ENCODE peak calls at places on chromosomes 1 and 21, in five cellular contexts. X is NT2/D1, Y is HEK293T, K is H1, A is HepG2. U is an unnamed sample.

GRCh38 chr1:197465528-197466205 is 197.6 kb downstream of the CRB1 start:
- DNase-seq in X (no peak), Y (no peak), K (no peak), A (no peak), U (no peak)

GRCh38 chr1:66386712-66387111 is 147.2 kb upstream of the SGIP1 start:
- DNase-seq in X (no peak), Y (no peak), K (no peak), A (no peak), U (no peak)

GRCh38 chr1:18530567-18531502 is 50.1 kb downstream of the KLHDC7A start:
- DNase-seq in X (no peak), Y (no peak), K (no peak), A (peak; percentile 21), U (no peak)

GRCh38 chr1:224733021-224733911 is 117.1 kb downstream of the CNIH3 start:
- DNase-seq in X (no peak), Y (no peak), K (no peak), A (peak; percentile 9), U (peak; percentile 89)

GRCh38 chr1:39110325-39110851 is 84.2 kb downstream of the NDUFS5 start:
- DNase-seq in X (no peak), Y (no peak), K (no peak), A (no peak), U (no peak)

GRCh38 chr1:4512622-4513021 is 141.8 kb upstream of the AJAP1 start:
- DNase-seq in X (no peak), Y (no peak), K (no peak), A (no peak), U (no peak)

GRCh38 chr1:153538315-153538821 is 2.4 kb downstream of the S100A5 start:
- DNase-seq in X (peak; percentile 65), Y (peak; percentile 54), K (no peak), A (peak; percentile 50), U (no peak)

GRCh38 chr1:91161749-91162148 is 139.9 kb upstream of the ZNF644 start:
- DNase-seq in X (no peak), Y (no peak), K (no peak), A (no peak), U (no peak)

GRCh38 chr1:208544794-208545193 is 300.6 kb upstream of the PLXNA2 start:
- DNase-seq in X (no peak), Y (no peak), K (no peak), A (no peak), U (peak; percentile 4)

GRCh38 chr1:244239261-244239770 is 188.2 kb downstream of the ZBTB18 start:
- DNase-seq in X (no peak), Y (no peak), K (no peak), A (no peak), U (peak; percentile 16)

GRCh38 chr21:44306926-44307687 is 7.3 kb downstream of the PFKL start:
- DNase-seq in X (no peak), Y (no peak), K (no peak), A (no peak), U (no peak)

GRCh38 chr1:8016244-8017241 is 9.6 kb downstream of the ERRFI1 start:
- DNase-seq in X (no peak), Y (no peak), K (no peak), A (no peak), U (no peak)

GRCh38 chr1:22773981-22774471 is 63.4 kb downstream of the EPHB2 start:
- DNase-seq in X (no peak), Y (no peak), K (no peak), A (no peak), U (no peak)

GRCh38 chr1:52691856-52692255 is 6.3 kb downstream of the COA7 start:
- DNase-seq in X (no peak), Y (no peak), K (no peak), A (no peak), U (no peak)

GRCh38 chr1:70221241-70222077 is at the start of gene SRSF11:
- DNase-seq in X (peak; percentile 93), Y (peak; percentile 98), K (peak; percentile 73), A (peak; percentile 85), U (peak; percentile 79)

GRCh38 chr1:32998009-32998555 is 33.5 kb upstream of the RNF19B start:
- DNase-seq in X (no peak), Y (no peak), K (no peak), A (no peak), U (no peak)

GRCh38 chr1:193730017-193730416 is 543.6 kb upstream of the B3GALT2 start:
- DNase-seq in X (no peak), Y (no peak), K (no peak), A (no peak), U (no peak)

GRCh38 chr1:53047737-53048344 is 14.2 kb upstream of the PODN start:
- DNase-seq in X (no peak), Y (no peak), K (no peak), A (peak; percentile 6), U (peak; percentile 4)

GRCh38 chr1:171251042-171251740 is 2.9 kb downstream of the FMO1 start:
- DNase-seq in X (no peak), Y (peak; percentile 41), K (no peak), A (no peak), U (no peak)

GRCh38 chr1:46521417-46521816 is 30.0 kb downstream of the KNCN start:
- DNase-seq in X (no peak), Y (no peak), K (no peak), A (no peak), U (no peak)

GRCh38 chr1:54380285-54380882 is 25.8 kb downstream of the SSBP3 start:
- DNase-seq in X (no peak), Y (no peak), K (no peak), A (no peak), U (no peak)

GRCh38 chr1:99685516-99686180 is 39.7 kb downstream of the PALMD start:
- DNase-seq in X (peak; percentile 46), Y (peak; percentile 72), K (peak; percentile 13), A (peak; percentile 53), U (peak; percentile 13)

GRCh38 chr1:228646717-228647522 is 88.4 kb upstream of the RHOU start:
- DNase-seq in X (peak; percentile 42), Y (peak; percentile 30), K (no peak), A (peak; percentile 48), U (no peak)

GRCh38 chr1:85048296-85049064 is at the start of gene MCOLN3:
- DNase-seq in X (no peak), Y (peak; percentile 71), K (no peak), A (no peak), U (no peak)

DNA sequence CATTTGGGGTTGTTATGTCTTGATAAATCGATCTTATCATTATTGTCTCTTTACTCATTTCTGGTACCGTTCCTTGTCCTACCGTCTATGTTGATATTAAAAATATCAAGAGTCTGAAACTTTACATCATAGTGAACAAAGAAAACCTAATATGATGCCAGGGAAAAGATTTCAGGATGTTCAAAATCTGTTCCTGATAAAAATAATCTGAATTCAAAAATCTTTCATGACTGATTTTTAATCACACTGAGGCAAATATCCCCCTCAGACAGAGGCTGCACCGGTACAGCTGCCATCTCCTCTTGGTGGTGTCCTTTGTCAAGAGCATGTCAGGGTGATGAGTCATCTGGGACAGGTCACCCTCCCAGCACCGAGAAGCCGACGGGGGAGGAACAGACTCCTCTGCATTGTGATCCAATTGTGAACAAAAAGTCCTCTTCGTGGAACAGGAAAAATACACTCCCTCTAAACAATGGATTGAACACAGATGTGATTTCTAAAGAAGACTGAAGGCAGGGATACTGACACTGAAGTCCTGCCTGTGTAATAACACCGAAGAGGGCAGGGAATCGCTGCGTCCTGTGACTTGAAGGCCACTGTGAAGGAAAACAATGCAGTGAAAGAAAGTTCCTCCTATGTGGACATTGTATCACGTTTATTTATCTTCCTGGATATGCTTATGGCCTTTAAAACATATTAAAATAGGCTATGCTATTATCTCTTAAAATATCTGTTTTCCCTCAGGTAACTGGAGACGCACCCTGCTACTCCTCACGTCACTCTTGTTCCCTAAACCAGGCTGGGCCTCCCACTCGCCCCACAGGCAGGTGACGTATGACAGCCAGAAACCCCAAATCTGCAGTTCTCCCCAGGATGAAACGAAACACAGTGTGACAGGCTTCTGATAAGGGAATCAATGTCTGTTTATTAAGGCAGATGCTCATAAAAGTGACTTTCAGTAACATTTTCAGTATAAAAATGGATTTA is 4.3 kb upstream of the SPATC1L start:
- DNase-seq in X (peak; percentile 68), Y (no peak), K (no peak), A (peak; percentile 55), U (no peak)
- TF ChIP-seq SUZ12 in X (no peak), Y (no peak), K (no peak), A (no peak), U (no peak)

GRCh38 chr1:212269306-212269705 is 15.9 kb upstream of the PPP2R5A start:
- DNase-seq in X (no peak), Y (no peak), K (no peak), A (no peak), U (no peak)
- TF ChIP-seq SUZ12 in X (no peak), Y (no peak), K (no peak), A (no peak), U (no peak)

GRCh38 chr1:119646521-119647227 is 1.4 kb downstream of the ZNF697 start:
- DNase-seq in X (no peak), Y (peak; percentile 31), K (no peak), A (no peak), U (no peak)
- TF ChIP-seq SUZ12 in X (no peak), Y (no peak), K (no peak), A (no peak), U (no peak)

GRCh38 chr1:41239988-41240610 is 2.0 kb downstream of the SCMH1 start:
- DNase-seq in X (no peak), Y (peak; percentile 33), K (no peak), A (peak; percentile 99), U (no peak)
- TF ChIP-seq SUZ12 in X (no peak), Y (no peak), K (no peak), A (no peak), U (no peak)

GRCh38 chr1:20726932-20727745 is 5.4 kb downstream of the SH2D5 start:
- DNase-seq in X (no peak), Y (no peak), K (no peak), A (no peak), U (no peak)

GRCh38 chr1:20723537-20724363 is 5.9 kb upstream of the KIF17 start:
- DNase-seq in X (no peak), Y (no peak), K (no peak), A (no peak), U (no peak)

GRCh38 chr1:20726107-20726911 is 6.2 kb downstream of the SH2D5 start:
- DNase-seq in X (no peak), Y (no peak), K (no peak), A (no peak), U (no peak)

GRCh38 chr1:20724364-20725188 is 6.8 kb upstream of the KIF17 start:
- DNase-seq in X (no peak), Y (no peak), K (no peak), A (no peak), U (no peak)

DNA sequence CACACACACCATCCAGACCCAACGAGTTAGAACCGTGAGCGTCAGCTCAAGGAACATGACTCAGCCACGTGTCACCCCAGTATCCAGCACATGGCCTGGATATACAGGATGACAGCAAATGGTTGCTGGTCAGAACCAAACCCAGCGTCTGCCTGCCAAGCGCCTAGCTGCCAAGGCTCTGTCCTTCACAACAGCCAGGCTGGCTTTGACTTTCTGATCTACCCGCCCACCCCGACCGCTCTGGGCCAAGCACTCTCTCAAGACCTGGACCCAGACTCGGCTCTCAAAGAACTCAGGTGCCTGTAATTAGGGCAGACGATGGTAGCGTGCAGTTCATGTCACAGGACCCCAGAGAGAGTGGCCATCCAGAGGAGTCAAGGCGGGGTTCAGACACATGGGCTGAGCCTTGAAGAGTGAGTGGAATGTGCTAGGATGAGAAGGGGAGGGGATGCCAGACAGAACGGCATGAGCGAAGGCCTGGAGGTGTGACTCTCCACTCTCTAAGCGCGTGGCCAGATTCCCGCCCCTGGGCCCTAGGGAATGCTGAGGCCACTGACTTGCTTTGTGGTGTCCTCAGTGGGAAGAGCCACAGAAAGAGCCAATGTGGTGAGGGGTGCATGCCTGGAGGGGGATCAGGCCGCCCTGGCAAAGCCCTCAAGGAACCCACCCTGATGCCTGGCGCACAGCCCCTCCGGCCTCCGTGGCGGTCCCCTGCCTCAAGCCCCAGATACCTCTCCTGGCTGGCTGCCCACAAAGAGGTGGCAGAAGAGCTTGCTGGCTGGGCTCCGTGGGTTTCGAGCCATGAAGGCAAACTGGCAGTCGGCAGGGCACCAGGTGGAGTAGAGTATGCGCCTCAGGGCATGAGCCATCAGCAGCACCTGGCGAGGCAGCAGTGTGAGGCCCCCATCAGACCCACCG is 7.1 kb downstream of the SH2D5 start:
- DNase-seq in X (no peak), Y (no peak), K (no peak), A (no peak), U (no peak)
- TF ChIP-seq SUZ12 in X (no peak), Y (no peak), K (no peak), A (no peak), U (no peak)